ENCODE peak calls at places on chromosomes 6 and 20, in nine cellular contexts. N, M, R, T, J, A, H, L and E are unnamed samples.

GRCh38 chr6:139597781-139598368 is 223.4 kb upstream of the CITED2 start:
- DNase-seq in N (peak), T (no peak), J (peak), H (peak), A (no peak), L (no peak), R (peak), M (no peak), E (no peak)

GRCh38 chr6:87929843-87930288 is 117.8 kb upstream of the SPACA1 start:
- DNase-seq in M (peak), N (peak), R (peak), L (peak), A (peak), H (peak), T (peak), J (no peak), E (peak)

GRCh38 chr6:137025786-137026730 is 18.7 kb downstream of the IL20RA start:
- DNase-seq in R (no peak), L (no peak), M (no peak), H (no peak), T (no peak), J (no peak), A (no peak), N (no peak), E (no peak)

GRCh38 chr6:112879920-112880413 is 532.8 kb downstream of the RFPL4B start:
- DNase-seq in T (peak), R (no peak), N (no peak), M (no peak), H (no peak), L (peak), J (no peak), A (no peak), E (peak)

GRCh38 chr20:46438156-46438750 is 31.8 kb upstream of the ELMO2 start:
- DNase-seq in H (peak), T (peak), A (peak), J (no peak), N (no peak), M (peak), R (peak), L (no peak), E (no peak)

GRCh38 chr6:156687875-156688549 is 89.2 kb upstream of the ARID1B start:
- DNase-seq in M (no peak), R (peak), A (peak), H (no peak), T (no peak), N (peak), L (peak), J (peak), E (no peak)

GRCh38 chr20:22920898-22921297 is 114.2 kb upstream of the SSTR4 start:
- DNase-seq in J (no peak), L (no peak), M (no peak), A (no peak), T (no peak), R (no peak), H (no peak), N (no peak), E (no peak)

GRCh38 chr20:45951474-45951873 is 17.0 kb downstream of the PCIF1 start:
- DNase-seq in L (no peak), J (no peak), A (peak), R (no peak), N (no peak), H (no peak), T (no peak), M (no peak), E (no peak)

GRCh38 chr6:159720708-159721107 is 6.6 kb upstream of the WTAP start:
- DNase-seq in R (no peak), M (peak), T (peak), N (no peak), J (no peak), H (no peak), L (no peak), A (peak), E (peak)

GRCh38 chr6:83594936-83595335 is 82.6 kb downstream of the PRSS35 start:
- DNase-seq in M (no peak), R (no peak), J (no peak), L (no peak), A (no peak), N (no peak), H (no peak), T (no peak), E (no peak)

GRCh38 chr6:56143796-56144195 is 103.6 kb downstream of the COL21A1 start:
- DNase-seq in T (no peak), L (no peak), A (no peak), N (no peak), R (no peak), J (no peak), H (no peak), M (no peak), E (no peak)

GRCh38 chr6:26033132-26033941 is 53.9 kb upstream of the HFE start:
- DNase-seq in A (peak), L (peak), M (no peak), R (peak), N (peak), J (peak), H (peak), T (peak), E (no peak)

GRCh38 chr6:140768133-140768532 is 1364.6 kb upstream of the GJE1 start:
- DNase-seq in N (no peak), T (no peak), R (no peak), L (no peak), M (no peak), A (no peak), J (no peak), H (no peak), E (no peak)

GRCh38 chr6:106631356-106631755 is 2.0 kb downstream of the QRSL1 start:
- DNase-seq in A (no peak), H (no peak), L (no peak), T (no peak), R (no peak), M (no peak), N (no peak), J (no peak), E (no peak)

GRCh38 chr6:50239853-50240252 is 190.1 kb upstream of the DEFB112 start:
- DNase-seq in M (no peak), N (no peak), L (no peak), A (no peak), R (no peak), T (no peak), H (no peak), J (no peak), E (no peak)

GRCh38 chr20:58094698-58095097 is 133.8 kb downstream of the ANKRD60 start:
- DNase-seq in A (no peak), R (no peak), H (no peak), L (no peak), T (no peak), N (no peak), M (no peak), J (no peak), E (no peak)